ENCODE peak calls at places on chromosome 1, in five cellular contexts. J is CD4-positive, alpha-beta memory T cell; T is natural killer cell; S is PC-3; X is fibroblast of the aortic adventitia. N is an unnamed sample.

GRCh38 chr1:51973587-51974474 is 16.7 kb downstream of the RAB3B start:
- DNase-seq in J (no peak), T (no peak), S (peak), X (no peak), N (no peak)

GRCh38 chr1:201693019-201693372 is 136.0 kb upstream of the IPO9 start:
- DNase-seq in J (no peak), T (no peak), S (no peak), X (no peak), N (no peak)

GRCh38 chr1:32724678-32725594 is 22.4 kb upstream of the SYNC start:
- DNase-seq in J (no peak), T (no peak), S (peak), X (peak), N (peak)

GRCh38 chr1:35531368-35531767 is 25.8 kb downstream of the KIAA0319L start:
- DNase-seq in J (no peak), T (no peak), S (no peak), X (no peak), N (no peak)

GRCh38 chr1:10621906-10622305 is 147.2 kb downstream of the PEX14 start:
- DNase-seq in J (no peak), T (no peak), S (no peak), X (no peak), N (no peak)

GRCh38 chr1:93140106-93140505 is 40.1 kb downstream of the TMED5 start:
- DNase-seq in J (no peak), T (no peak), S (no peak), X (no peak), N (peak)

GRCh38 chr1:119779869-119780356 is 11.2 kb upstream of the HMGCS2 start:
- DNase-seq in J (no peak), T (no peak), S (peak), X (peak), N (peak)

GRCh38 chr1:228014235-228014930 is 7.6 kb downstream of the WNT3A start:
- DNase-seq in J (no peak), T (no peak), S (peak), X (peak), N (peak)

GRCh38 chr1:9573723-9574122 is 15.0 kb upstream of the TMEM201 start:
- DNase-seq in J (no peak), T (no peak), S (peak), X (peak), N (peak)

GRCh38 chr1:106843505-106843904 is 213.0 kb upstream of the PRMT6 start:
- DNase-seq in J (no peak), T (no peak), S (no peak), X (no peak), N (no peak)

GRCh38 chr1:230400007-230400344 is 26.2 kb downstream of the PGBD5 start:
- DNase-seq in J (no peak), T (no peak), S (no peak), X (no peak), N (no peak)

GRCh38 chr1:154770897-154771594 is 99.0 kb downstream of the KCNN3 start:
- DNase-seq in J (no peak), T (no peak), S (peak), X (no peak), N (no peak)

GRCh38 chr1:13469343-13469742 is 44.5 kb downstream of the LRRC38 start:
- DNase-seq in J (no peak), T (no peak), S (peak), X (peak), N (peak)

GRCh38 chr1:77282187-77282865 is 507 bp downstream of the AK5 start:
- DNase-seq in J (no peak), T (peak), S (peak), X (peak), N (peak)

GRCh38 chr1:37393585-37394120 is 80.7 kb upstream of the ZC3H12A start:
- DNase-seq in J (no peak), T (no peak), S (no peak), X (no peak), N (no peak)

GRCh38 chr1:11412166-11412565 is 66.8 kb upstream of the DISP3 start:
- DNase-seq in J (no peak), T (no peak), S (no peak), X (no peak), N (no peak)

N was measured in choroid plexus epithelial cell.